ENCODE peak calls at places on chromosomes 5 and 9, in ten cellular contexts. One of them, this sample, is unnamed.

GRCh38 chr5:170496629-170497028 is 7.2 kb upstream of the KCNIP1 start:
- DNase-seq in D721Med: no peak
- DNase-seq in T-helper 1 cell: no peak
- DNase-seq in left ventricle myocardium inferior: no peak
- DNase-seq in EL: no peak
- DNase-seq in CD4-positive, alpha-beta T cell: no peak
- DNase-seq in mesothelial cell of epicardium: no peak
- DNase-seq in A549: no peak
- DNase-seq in NCI-H774: no peak
- DNase-seq in stimulated activated CD8-positive, alpha-beta memory T cell treated with anti-CD3 and anti-CD28 coated beads, Interleukin-7, amount 100 ng/mL, for 1 hour: no peak
- DNase-seq in this sample: no peak

GRCh38 chr5:147482426-147483196 is 27.3 kb downstream of the DPYSL3 start:
- DNase-seq in D721Med: no peak
- DNase-seq in T-helper 1 cell: no peak
- DNase-seq in left ventricle myocardium inferior: no peak
- DNase-seq in EL: no peak
- DNase-seq in CD4-positive, alpha-beta T cell: no peak
- DNase-seq in mesothelial cell of epicardium: no peak
- DNase-seq in A549: no peak
- DNase-seq in NCI-H774: peak; percentile 82
- DNase-seq in stimulated activated CD8-positive, alpha-beta memory T cell treated with anti-CD3 and anti-CD28 coated beads, Interleukin-7, amount 100 ng/mL, for 1 hour: no peak
- DNase-seq in this sample: no peak

GRCh38 chr5:153880094-153880493 is 158.6 kb downstream of the FAM114A2 start:
- DNase-seq in D721Med: no peak
- DNase-seq in T-helper 1 cell: no peak
- DNase-seq in left ventricle myocardium inferior: no peak
- DNase-seq in EL: no peak
- DNase-seq in CD4-positive, alpha-beta T cell: no peak
- DNase-seq in mesothelial cell of epicardium: no peak
- DNase-seq in A549: no peak
- DNase-seq in NCI-H774: peak; percentile 87
- DNase-seq in stimulated activated CD8-positive, alpha-beta memory T cell treated with anti-CD3 and anti-CD28 coated beads, Interleukin-7, amount 100 ng/mL, for 1 hour: no peak
- DNase-seq in this sample: no peak

GRCh38 chr5:142486581-142486980 is 161.8 kb upstream of the SPRY4 start:
- DNase-seq in D721Med: no peak
- DNase-seq in T-helper 1 cell: no peak
- DNase-seq in left ventricle myocardium inferior: no peak
- DNase-seq in EL: peak; percentile 63
- DNase-seq in CD4-positive, alpha-beta T cell: no peak
- DNase-seq in mesothelial cell of epicardium: no peak
- DNase-seq in A549: no peak
- DNase-seq in NCI-H774: no peak
- DNase-seq in stimulated activated CD8-positive, alpha-beta memory T cell treated with anti-CD3 and anti-CD28 coated beads, Interleukin-7, amount 100 ng/mL, for 1 hour: no peak
- DNase-seq in this sample: no peak

GRCh38 chr9:15211994-15212501 is 95.0 kb downstream of the TTC39B start:
- DNase-seq in D721Med: no peak
- DNase-seq in T-helper 1 cell: no peak
- DNase-seq in left ventricle myocardium inferior: no peak
- DNase-seq in EL: peak; percentile 21
- DNase-seq in CD4-positive, alpha-beta T cell: no peak
- DNase-seq in mesothelial cell of epicardium: no peak
- DNase-seq in A549: no peak
- DNase-seq in NCI-H774: no peak
- DNase-seq in stimulated activated CD8-positive, alpha-beta memory T cell treated with anti-CD3 and anti-CD28 coated beads, Interleukin-7, amount 100 ng/mL, for 1 hour: no peak
- DNase-seq in this sample: no peak

GRCh38 chr5:150323092-150323491 is 20.4 kb upstream of the ARSI start:
- DNase-seq in D721Med: no peak
- DNase-seq in T-helper 1 cell: no peak
- DNase-seq in left ventricle myocardium inferior: no peak
- DNase-seq in EL: no peak
- DNase-seq in CD4-positive, alpha-beta T cell: no peak
- DNase-seq in mesothelial cell of epicardium: no peak
- DNase-seq in A549: no peak
- DNase-seq in NCI-H774: no peak
- DNase-seq in stimulated activated CD8-positive, alpha-beta memory T cell treated with anti-CD3 and anti-CD28 coated beads, Interleukin-7, amount 100 ng/mL, for 1 hour: no peak
- DNase-seq in this sample: no peak

GRCh38 chr9:107008447-107008846 is 145.5 kb downstream of the ZNF462 start:
- DNase-seq in D721Med: no peak
- DNase-seq in T-helper 1 cell: no peak
- DNase-seq in left ventricle myocardium inferior: no peak
- DNase-seq in EL: no peak
- DNase-seq in CD4-positive, alpha-beta T cell: no peak
- DNase-seq in mesothelial cell of epicardium: no peak
- DNase-seq in A549: no peak
- DNase-seq in NCI-H774: no peak
- DNase-seq in stimulated activated CD8-positive, alpha-beta memory T cell treated with anti-CD3 and anti-CD28 coated beads, Interleukin-7, amount 100 ng/mL, for 1 hour: no peak
- DNase-seq in this sample: no peak

GRCh38 chr9:91736311-91736710 is 213.7 kb downstream of the ROR2 start:
- DNase-seq in D721Med: no peak
- DNase-seq in T-helper 1 cell: no peak
- DNase-seq in left ventricle myocardium inferior: no peak
- DNase-seq in EL: no peak
- DNase-seq in CD4-positive, alpha-beta T cell: no peak
- DNase-seq in mesothelial cell of epicardium: no peak
- DNase-seq in A549: no peak
- DNase-seq in NCI-H774: no peak
- DNase-seq in stimulated activated CD8-positive, alpha-beta memory T cell treated with anti-CD3 and anti-CD28 coated beads, Interleukin-7, amount 100 ng/mL, for 1 hour: no peak
- DNase-seq in this sample: no peak

GRCh38 chr9:34994429-34995287 is 5.1 kb downstream of the DNAJB5 start:
- DNase-seq in D721Med: peak; percentile 78
- DNase-seq in T-helper 1 cell: no peak
- DNase-seq in left ventricle myocardium inferior: no peak
- DNase-seq in EL: peak; percentile 61
- DNase-seq in CD4-positive, alpha-beta T cell: no peak
- DNase-seq in mesothelial cell of epicardium: no peak
- DNase-seq in A549: peak; percentile 78
- DNase-seq in NCI-H774: no peak
- DNase-seq in stimulated activated CD8-positive, alpha-beta memory T cell treated with anti-CD3 and anti-CD28 coated beads, Interleukin-7, amount 100 ng/mL, for 1 hour: no peak
- DNase-seq in this sample: no peak

GRCh38 chr5:159912033-159912800 is 4.1 kb upstream of the ADRA1B start:
- DNase-seq in D721Med: no peak
- DNase-seq in T-helper 1 cell: no peak
- DNase-seq in left ventricle myocardium inferior: no peak
- DNase-seq in EL: peak; percentile 84
- DNase-seq in CD4-positive, alpha-beta T cell: no peak
- DNase-seq in mesothelial cell of epicardium: no peak
- DNase-seq in A549: peak; percentile 36
- DNase-seq in NCI-H774: no peak
- DNase-seq in stimulated activated CD8-positive, alpha-beta memory T cell treated with anti-CD3 and anti-CD28 coated beads, Interleukin-7, amount 100 ng/mL, for 1 hour: no peak
- DNase-seq in this sample: no peak

GRCh38 chr9:115158666-115159481 is 40.9 kb upstream of the TNC start:
- DNase-seq in D721Med: no peak
- DNase-seq in T-helper 1 cell: no peak
- DNase-seq in left ventricle myocardium inferior: no peak
- DNase-seq in EL: peak; percentile 50
- DNase-seq in CD4-positive, alpha-beta T cell: no peak
- DNase-seq in mesothelial cell of epicardium: no peak
- DNase-seq in A549: no peak
- DNase-seq in NCI-H774: no peak
- DNase-seq in stimulated activated CD8-positive, alpha-beta memory T cell treated with anti-CD3 and anti-CD28 coated beads, Interleukin-7, amount 100 ng/mL, for 1 hour: no peak
- DNase-seq in this sample: no peak

GRCh38 chr9:128244443-128245226 is 31.2 kb downstream of the GOLGA2 start:
- DNase-seq in D721Med: no peak
- DNase-seq in T-helper 1 cell: no peak
- DNase-seq in left ventricle myocardium inferior: peak; percentile 88
- DNase-seq in EL: peak; percentile 86
- DNase-seq in CD4-positive, alpha-beta T cell: no peak
- DNase-seq in mesothelial cell of epicardium: peak; percentile 68
- DNase-seq in A549: no peak
- DNase-seq in NCI-H774: no peak
- DNase-seq in stimulated activated CD8-positive, alpha-beta memory T cell treated with anti-CD3 and anti-CD28 coated beads, Interleukin-7, amount 100 ng/mL, for 1 hour: no peak
- DNase-seq in this sample: no peak

GRCh38 chr9:27888661-27889295 is 315.5 kb upstream of the C9orf72 start:
- DNase-seq in D721Med: no peak
- DNase-seq in T-helper 1 cell: peak; percentile 2
- DNase-seq in left ventricle myocardium inferior: no peak
- DNase-seq in EL: no peak
- DNase-seq in CD4-positive, alpha-beta T cell: no peak
- DNase-seq in mesothelial cell of epicardium: no peak
- DNase-seq in A549: peak; percentile 7
- DNase-seq in NCI-H774: no peak
- DNase-seq in stimulated activated CD8-positive, alpha-beta memory T cell treated with anti-CD3 and anti-CD28 coated beads, Interleukin-7, amount 100 ng/mL, for 1 hour: no peak
- DNase-seq in this sample: no peak

GRCh38 chr9:107711528-107711927 is 222.0 kb upstream of the KLF4 start:
- DNase-seq in D721Med: no peak
- DNase-seq in T-helper 1 cell: no peak
- DNase-seq in left ventricle myocardium inferior: no peak
- DNase-seq in EL: peak; percentile 99
- DNase-seq in CD4-positive, alpha-beta T cell: no peak
- DNase-seq in mesothelial cell of epicardium: no peak
- DNase-seq in A549: peak; percentile 45
- DNase-seq in NCI-H774: no peak
- DNase-seq in stimulated activated CD8-positive, alpha-beta memory T cell treated with anti-CD3 and anti-CD28 coated beads, Interleukin-7, amount 100 ng/mL, for 1 hour: no peak
- DNase-seq in this sample: no peak

GRCh38 chr5:50853151-50853550 is 186.7 kb downstream of the PARP8 start:
- DNase-seq in D721Med: no peak
- DNase-seq in T-helper 1 cell: peak; percentile 11
- DNase-seq in left ventricle myocardium inferior: peak; percentile 14
- DNase-seq in EL: no peak
- DNase-seq in CD4-positive, alpha-beta T cell: no peak
- DNase-seq in mesothelial cell of epicardium: no peak
- DNase-seq in A549: no peak
- DNase-seq in NCI-H774: no peak
- DNase-seq in stimulated activated CD8-positive, alpha-beta memory T cell treated with anti-CD3 and anti-CD28 coated beads, Interleukin-7, amount 100 ng/mL, for 1 hour: no peak
- DNase-seq in this sample: no peak

GRCh38 chr9:104144336-104144735 is 50.2 kb downstream of the SMC2 start:
- DNase-seq in D721Med: no peak
- DNase-seq in T-helper 1 cell: no peak
- DNase-seq in left ventricle myocardium inferior: no peak
- DNase-seq in EL: peak; percentile 2
- DNase-seq in CD4-positive, alpha-beta T cell: no peak
- DNase-seq in mesothelial cell of epicardium: no peak
- DNase-seq in A549: no peak
- DNase-seq in NCI-H774: no peak
- DNase-seq in stimulated activated CD8-positive, alpha-beta memory T cell treated with anti-CD3 and anti-CD28 coated beads, Interleukin-7, amount 100 ng/mL, for 1 hour: no peak
- DNase-seq in this sample: no peak

GRCh38 chr9:18297532-18297872 is 176.5 kb upstream of the ADAMTSL1 start:
- DNase-seq in D721Med: no peak
- DNase-seq in T-helper 1 cell: no peak
- DNase-seq in left ventricle myocardium inferior: no peak
- DNase-seq in EL: no peak
- DNase-seq in CD4-positive, alpha-beta T cell: no peak
- DNase-seq in mesothelial cell of epicardium: no peak
- DNase-seq in A549: peak; percentile 8
- DNase-seq in NCI-H774: peak; percentile 7
- DNase-seq in stimulated activated CD8-positive, alpha-beta memory T cell treated with anti-CD3 and anti-CD28 coated beads, Interleukin-7, amount 100 ng/mL, for 1 hour: no peak
- DNase-seq in this sample: no peak

GRCh38 chr5:132054031-132054696 is 6.3 kb upstream of the IL3 start:
- DNase-seq in D721Med: no peak
- DNase-seq in T-helper 1 cell: no peak
- DNase-seq in left ventricle myocardium inferior: peak; percentile 4
- DNase-seq in EL: no peak
- DNase-seq in CD4-positive, alpha-beta T cell: no peak
- DNase-seq in mesothelial cell of epicardium: peak; percentile 20
- DNase-seq in A549: no peak
- DNase-seq in NCI-H774: no peak
- DNase-seq in stimulated activated CD8-positive, alpha-beta memory T cell treated with anti-CD3 and anti-CD28 coated beads, Interleukin-7, amount 100 ng/mL, for 1 hour: no peak
- DNase-seq in this sample: peak; percentile 8

GRCh38 chr9:69090943-69091342 is 55.4 kb downstream of the FXN start:
- DNase-seq in D721Med: no peak
- DNase-seq in T-helper 1 cell: no peak
- DNase-seq in left ventricle myocardium inferior: no peak
- DNase-seq in EL: no peak
- DNase-seq in CD4-positive, alpha-beta T cell: no peak
- DNase-seq in mesothelial cell of epicardium: no peak
- DNase-seq in A549: no peak
- DNase-seq in NCI-H774: no peak
- DNase-seq in stimulated activated CD8-positive, alpha-beta memory T cell treated with anti-CD3 and anti-CD28 coated beads, Interleukin-7, amount 100 ng/mL, for 1 hour: no peak
- DNase-seq in this sample: no peak

GRCh38 chr9:132745911-132746709 is 75.8 kb downstream of the GTF3C4 start:
- DNase-seq in D721Med: no peak
- DNase-seq in T-helper 1 cell: no peak
- DNase-seq in left ventricle myocardium inferior: no peak
- DNase-seq in EL: no peak
- DNase-seq in CD4-positive, alpha-beta T cell: no peak
- DNase-seq in mesothelial cell of epicardium: no peak
- DNase-seq in A549: no peak
- DNase-seq in NCI-H774: no peak
- DNase-seq in stimulated activated CD8-positive, alpha-beta memory T cell treated with anti-CD3 and anti-CD28 coated beads, Interleukin-7, amount 100 ng/mL, for 1 hour: no peak
- DNase-seq in this sample: no peak

GRCh38 chr9:3903273-3903672 is 377.5 kb upstream of the RFX3 start:
- DNase-seq in D721Med: no peak
- DNase-seq in T-helper 1 cell: no peak
- DNase-seq in left ventricle myocardium inferior: no peak
- DNase-seq in EL: no peak
- DNase-seq in CD4-positive, alpha-beta T cell: no peak
- DNase-seq in mesothelial cell of epicardium: no peak
- DNase-seq in A549: no peak
- DNase-seq in NCI-H774: no peak
- DNase-seq in stimulated activated CD8-positive, alpha-beta memory T cell treated with anti-CD3 and anti-CD28 coated beads, Interleukin-7, amount 100 ng/mL, for 1 hour: no peak
- DNase-seq in this sample: no peak

GRCh38 chr5:178340637-178341036 is 108.0 kb upstream of the PHYKPL start:
- DNase-seq in D721Med: no peak
- DNase-seq in T-helper 1 cell: no peak
- DNase-seq in left ventricle myocardium inferior: no peak
- DNase-seq in EL: no peak
- DNase-seq in CD4-positive, alpha-beta T cell: no peak
- DNase-seq in mesothelial cell of epicardium: no peak
- DNase-seq in A549: no peak
- DNase-seq in NCI-H774: no peak
- DNase-seq in stimulated activated CD8-positive, alpha-beta memory T cell treated with anti-CD3 and anti-CD28 coated beads, Interleukin-7, amount 100 ng/mL, for 1 hour: no peak
- DNase-seq in this sample: no peak

GRCh38 chr9:137452761-137453642 is 6.1 kb downstream of the NSMF start:
- DNase-seq in D721Med: no peak
- DNase-seq in T-helper 1 cell: no peak
- DNase-seq in left ventricle myocardium inferior: peak; percentile 23
- DNase-seq in EL: no peak
- DNase-seq in CD4-positive, alpha-beta T cell: no peak
- DNase-seq in mesothelial cell of epicardium: no peak
- DNase-seq in A549: no peak
- DNase-seq in NCI-H774: no peak
- DNase-seq in stimulated activated CD8-positive, alpha-beta memory T cell treated with anti-CD3 and anti-CD28 coated beads, Interleukin-7, amount 100 ng/mL, for 1 hour: no peak
- DNase-seq in this sample: no peak

GRCh38 chr9:115957571-115957970 is 196.0 kb upstream of the PAPPA start:
- DNase-seq in D721Med: no peak
- DNase-seq in T-helper 1 cell: no peak
- DNase-seq in left ventricle myocardium inferior: no peak
- DNase-seq in EL: no peak
- DNase-seq in CD4-positive, alpha-beta T cell: no peak
- DNase-seq in mesothelial cell of epicardium: no peak
- DNase-seq in A549: no peak
- DNase-seq in NCI-H774: no peak
- DNase-seq in stimulated activated CD8-positive, alpha-beta memory T cell treated with anti-CD3 and anti-CD28 coated beads, Interleukin-7, amount 100 ng/mL, for 1 hour: no peak
- DNase-seq in this sample: no peak

GRCh38 chr9:117114768-117115167 is 300.1 kb downstream of the ASTN2 start:
- DNase-seq in D721Med: no peak
- DNase-seq in T-helper 1 cell: no peak
- DNase-seq in left ventricle myocardium inferior: no peak
- DNase-seq in EL: no peak
- DNase-seq in CD4-positive, alpha-beta T cell: no peak
- DNase-seq in mesothelial cell of epicardium: no peak
- DNase-seq in A549: no peak
- DNase-seq in NCI-H774: no peak
- DNase-seq in stimulated activated CD8-positive, alpha-beta memory T cell treated with anti-CD3 and anti-CD28 coated beads, Interleukin-7, amount 100 ng/mL, for 1 hour: no peak
- DNase-seq in this sample: no peak

GRCh38 chr9:134585746-134586706 is 55.6 kb upstream of the COL5A1 start:
- DNase-seq in D721Med: no peak
- DNase-seq in T-helper 1 cell: no peak
- DNase-seq in left ventricle myocardium inferior: no peak
- DNase-seq in EL: peak; percentile 86
- DNase-seq in CD4-positive, alpha-beta T cell: no peak
- DNase-seq in mesothelial cell of epicardium: peak; percentile 30
- DNase-seq in A549: peak; percentile 92
- DNase-seq in NCI-H774: no peak
- DNase-seq in stimulated activated CD8-positive, alpha-beta memory T cell treated with anti-CD3 and anti-CD28 coated beads, Interleukin-7, amount 100 ng/mL, for 1 hour: no peak
- DNase-seq in this sample: peak; percentile 5